ENCODE peak calls at places on chromosomes 13 and 19, in eight cellular contexts. N is A549, M is SK-N-SH, U is tibial nerve, W is transverse colon, F is esophagus muscularis mucosa, X is stomach, R is ovary. Y is an unnamed sample. For H3K4me1, the result is how much of the 10 kb centered on the place peaks cover.

GRCh38 chr13:26540319-26540718 is 17.2 kb upstream of the WASF3 start:
- DNase-seq in N (no peak), M (peak), U (no peak), W (no peak), F (no peak), X (no peak), R (no peak), Y (no peak)

GRCh38 chr19:10086904-10087256 is 763 bp downstream of the SHFL start:
- DNase-seq in N (no peak), M (no peak), U (no peak), W (no peak), F (no peak), X (no peak), R (peak), Y (no peak)

GRCh38 chr13:80151016-80151415 is 189.9 kb downstream of the SPRY2 start:
- DNase-seq in N (no peak), M (no peak), U (no peak), W (no peak), F (no peak), X (no peak), R (no peak), Y (no peak)

GRCh38 chr19:43504426-43505185 is at the start of gene PHLDB3:
- DNase-seq in N (no peak), M (peak), U (no peak), W (peak), F (no peak), X (peak), R (peak), Y (peak)

GRCh38 chr19:51514866-51515481 is 13.4 kb upstream of the SIGLEC12 start:
- DNase-seq in N (peak), M (peak), U (no peak), W (no peak), F (peak), X (no peak), R (no peak), Y (no peak)

GRCh38 chr13:20160346-20161274 is at the start of gene GJA3:
- DNase-seq in N (peak), M (peak), U (no peak), W (no peak), F (no peak), X (no peak), R (no peak), Y (peak)

GRCh38 chr13:99442273-99442895 is 58.9 kb upstream of the TM9SF2 start:
- DNase-seq in N (peak), M (peak), U (no peak), W (peak), F (no peak), X (peak), R (peak), Y (no peak)

GRCh38 chr13:113849981-113850721 is 13.7 kb downstream of the GAS6 start:
- DNase-seq in N (no peak), M (no peak), U (no peak), W (no peak), F (no peak), X (no peak), R (peak), Y (no peak)

GRCh38 chr13:30791354-30791921 is 56.1 kb downstream of the ALOX5AP start:
- DNase-seq in N (no peak), M (peak), U (peak), W (no peak), F (no peak), X (no peak), R (no peak), Y (no peak)

GRCh38 chr13:79090552-79091159 is 315.4 kb downstream of the RBM26 start:
- DNase-seq in N (no peak), M (no peak), U (no peak), W (no peak), F (no peak), X (no peak), R (no peak), Y (no peak)

GRCh38 chr13:100363874-100364273 is 224.7 kb downstream of the GGACT start:
- DNase-seq in N (peak), M (no peak), U (no peak), W (no peak), F (no peak), X (no peak), R (no peak), Y (no peak)

GRCh38 chr13:45297456-45298205 is 43.4 kb downstream of the TPT1 start:
- DNase-seq in N (no peak), M (no peak), U (no peak), W (no peak), F (no peak), X (no peak), R (no peak), Y (no peak)

GRCh38 chr13:106275441-106276032 is 259.9 kb downstream of the EFNB2 start:
- DNase-seq in N (no peak), M (no peak), U (no peak), W (no peak), F (no peak), X (no peak), R (no peak), Y (no peak)

GRCh38 chr19:42433503-42434260 is 6.5 kb upstream of the LIPE start:
- DNase-seq in N (peak), M (no peak), U (peak), W (peak), F (no peak), X (peak), R (peak), Y (peak)

GRCh38 chr19:11377756-11378155 is 3.3 kb downstream of the SWSAP1 start:
- DNase-seq in N (no peak), M (no peak), U (no peak), W (no peak), F (no peak), X (no peak), R (no peak), Y (no peak)

GRCh38 chr13:112435973-112436372 is 59.8 kb downstream of the SPACA7 start:
- DNase-seq in N (no peak), M (no peak), U (no peak), W (no peak), F (no peak), X (no peak), R (no peak), Y (no peak)
- H3K4me1 ChIP-seq in N (under half), M (under half), U (under half), W (under half), F (under half), X (under half), R (under half), Y (under half)

DNA sequence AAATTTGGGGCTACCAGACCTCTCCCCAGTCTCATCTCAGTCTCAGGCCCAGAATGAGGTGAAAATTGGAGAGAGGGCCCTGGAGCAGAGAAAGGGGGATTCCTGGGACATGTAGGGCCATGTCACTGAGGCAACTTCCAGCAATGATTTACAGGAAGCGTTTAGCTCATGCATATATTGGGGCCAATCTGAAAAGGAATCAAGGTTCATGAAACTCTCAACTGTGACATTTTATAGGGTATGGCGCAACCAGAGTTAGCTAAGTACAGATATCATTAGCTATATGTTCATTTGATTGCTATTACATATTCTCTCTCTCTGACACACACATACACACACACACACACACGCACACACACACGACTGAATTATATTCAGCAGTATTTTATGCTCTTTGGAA is 86.3 kb downstream of the RNASEH2B start:
- DNase-seq in N (no peak), M (no peak), U (no peak), W (no peak), F (peak), X (no peak), R (no peak), Y (no peak)
- TF ChIP-seq EP300 in N (no peak), M (no peak), U (no peak), W (no peak), F (no peak), X (no peak), R (no peak), Y (no peak)

GRCh38 chr13:29446016-29446415 is 149.5 kb downstream of the SLC7A1 start:
- DNase-seq in N (no peak), M (no peak), U (no peak), W (no peak), F (no peak), X (no peak), R (no peak), Y (no peak)

GRCh38 chr13:29452773-29453574 is 142.5 kb downstream of the SLC7A1 start:
- DNase-seq in N (no peak), M (peak), U (no peak), W (no peak), F (no peak), X (no peak), R (no peak), Y (no peak)

GRCh38 chr13:29453657-29454056 is 141.8 kb downstream of the SLC7A1 start:
- DNase-seq in N (no peak), M (no peak), U (no peak), W (no peak), F (no peak), X (no peak), R (no peak), Y (no peak)

GRCh38 chr13:29448124-29448685 is 147.3 kb downstream of the SLC7A1 start:
- DNase-seq in N (no peak), M (no peak), U (no peak), W (no peak), F (peak), X (no peak), R (no peak), Y (no peak)

DNA sequence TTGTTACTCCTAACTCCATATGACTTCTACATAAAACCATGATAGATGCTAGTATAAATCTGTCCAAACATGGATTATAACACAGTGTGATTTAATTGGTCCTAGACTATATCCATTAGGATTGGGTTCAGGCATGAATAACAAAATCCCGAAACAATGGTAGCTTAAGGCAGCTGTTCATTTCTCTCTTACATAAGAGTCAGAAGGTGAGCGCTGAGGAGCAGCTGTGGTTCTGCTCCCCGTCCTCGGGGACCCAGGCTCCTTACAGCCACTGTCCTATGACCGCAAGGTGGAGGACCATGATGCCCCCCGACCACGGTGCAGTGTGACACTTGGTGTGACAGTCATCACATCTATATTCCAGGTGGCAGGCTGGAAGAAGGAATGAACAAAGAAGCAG is 145.8 kb downstream of the SLC7A1 start:
- DNase-seq in N (no peak), M (no peak), U (no peak), W (no peak), F (no peak), X (no peak), R (no peak), Y (no peak)
- H3K4me1 ChIP-seq in N (under half), M (under half), U (under half), W (under half), F (under half), X (under half), R (under half), Y (under half)

DNA sequence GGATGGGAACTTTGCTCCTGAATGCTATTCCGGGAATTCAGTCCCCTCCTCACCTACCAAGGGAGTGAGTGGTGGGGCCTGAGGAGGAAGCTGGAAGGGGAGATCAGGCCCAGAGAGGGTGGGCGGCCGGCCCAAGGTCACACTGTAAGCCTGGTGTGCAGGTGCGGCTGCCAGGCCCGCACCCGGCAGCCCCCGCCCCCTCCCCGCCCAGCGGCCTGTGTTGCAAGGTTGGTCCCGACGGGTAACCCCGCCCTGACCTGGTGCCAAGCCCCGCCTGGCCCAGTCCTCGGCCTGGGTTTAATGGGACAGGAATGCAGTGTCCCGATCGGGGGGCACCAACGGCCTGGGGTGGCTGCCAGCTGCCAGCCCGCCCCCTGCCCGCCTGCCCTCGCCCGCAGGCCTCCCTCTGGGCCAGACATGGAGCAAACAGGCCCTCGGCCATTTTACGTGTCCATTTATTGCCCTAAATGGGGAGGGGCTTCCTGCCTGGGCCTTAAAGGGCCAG is 5.5 kb downstream of the ZBTB7A start:
- DNase-seq in N (peak), M (no peak), U (peak), W (peak), F (no peak), X (peak), R (peak), Y (peak)
- TF ChIP-seq EP300 in N (no peak), M (no peak), U (no peak), W (peak), F (no peak), X (no peak), R (no peak), Y (no peak)

DNA sequence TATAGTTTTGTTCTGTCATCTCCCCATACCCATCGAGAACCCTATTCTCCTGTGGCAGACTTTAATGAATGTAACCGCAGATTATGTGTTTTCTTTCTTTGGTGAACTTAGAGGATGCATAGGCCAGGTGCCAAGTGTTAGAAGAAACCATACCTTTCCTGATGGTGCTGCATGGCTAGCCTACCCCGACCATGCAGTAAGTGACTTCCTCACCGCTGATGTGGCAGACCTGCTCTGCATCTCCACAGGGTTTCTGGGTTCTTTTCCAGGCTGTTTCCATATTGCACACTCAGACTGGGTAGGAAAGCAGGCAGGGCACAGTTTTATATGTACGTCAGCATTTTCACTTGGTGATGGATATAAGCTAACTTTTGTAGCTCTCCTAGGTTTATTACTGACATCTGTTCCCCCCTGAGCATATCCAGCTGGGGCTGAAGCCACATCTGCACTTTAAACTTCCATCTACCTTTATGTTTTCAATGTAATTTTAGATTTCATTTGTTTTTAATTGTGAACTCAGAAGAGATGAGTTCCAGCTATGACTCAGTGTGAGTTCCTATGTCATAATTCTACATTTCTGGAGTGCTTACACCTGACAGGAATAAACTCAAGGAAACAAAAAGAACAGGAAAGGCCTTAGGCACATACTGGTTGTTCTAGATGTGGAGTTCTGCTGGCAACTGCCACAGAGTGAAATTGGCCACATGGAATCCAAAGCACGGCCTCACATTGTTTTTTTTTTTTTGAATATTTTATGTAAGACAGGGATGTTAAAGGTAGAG is 42.4 kb downstream of the LRCH1 start:
- DNase-seq in N (no peak), M (no peak), U (no peak), W (no peak), F (no peak), X (no peak), R (no peak), Y (no peak)
- H3K4me1 ChIP-seq in N (under half), M (under half), U (half or more), W (under half), F (half or more), X (half or more), R (under half), Y (half or more)

DNA sequence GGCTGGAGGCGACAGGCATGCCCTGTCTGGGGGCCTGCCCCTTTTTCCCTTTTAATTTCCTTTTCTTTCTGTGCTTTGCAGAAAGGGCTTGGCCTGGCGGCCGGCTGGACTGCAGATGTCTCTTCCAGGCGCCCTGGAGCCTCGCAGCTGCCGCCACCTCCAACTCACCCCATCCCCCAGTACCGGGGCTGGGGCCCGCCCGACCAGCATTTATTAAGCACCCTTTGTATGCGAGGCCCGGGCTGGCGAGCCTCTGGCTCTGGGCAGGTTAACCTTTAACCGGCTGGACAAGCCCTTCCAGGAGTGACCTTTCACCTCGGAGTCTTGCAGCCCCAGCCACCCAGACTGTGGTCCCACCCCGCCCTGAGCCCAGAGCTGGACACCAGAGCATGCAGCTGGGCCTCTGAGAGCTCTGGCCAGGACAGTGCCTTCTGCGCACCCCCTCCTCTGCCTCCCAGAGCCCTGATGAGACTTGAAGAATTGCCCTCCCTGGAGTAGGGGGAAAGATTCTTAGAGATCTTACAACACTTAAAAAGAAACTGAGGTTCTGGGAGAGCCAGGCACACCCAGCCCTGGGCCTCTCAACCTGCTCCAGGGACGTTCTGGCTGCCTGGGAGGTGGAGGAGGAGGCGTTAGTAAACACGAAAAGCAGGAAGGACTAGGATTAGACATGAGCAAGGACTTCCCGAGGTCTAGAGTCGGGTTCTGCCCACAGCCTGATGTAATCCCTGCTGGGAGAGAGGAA is 1.1 kb upstream of the NR2F6 start:
- DNase-seq in N (peak), M (peak), U (peak), W (peak), F (no peak), X (peak), R (peak), Y (peak)
- TF ChIP-seq EP300 in N (no peak), M (no peak), U (no peak), W (no peak), F (no peak), X (no peak), R (no peak), Y (no peak)

GRCh38 chr13:109892101-109892500 is 105.7 kb upstream of the IRS2 start:
- DNase-seq in N (no peak), M (no peak), U (no peak), W (no peak), F (peak), X (no peak), R (no peak), Y (no peak)
- H3K4me1 ChIP-seq in N (under half), M (under half), U (under half), W (under half), F (under half), X (under half), R (under half), Y (under half)

GRCh38 chr13:108433976-108434375 is 164.5 kb downstream of the TNFSF13B start:
- DNase-seq in N (no peak), M (no peak), U (no peak), W (no peak), F (no peak), X (no peak), R (no peak), Y (no peak)

GRCh38 chr13:108435393-108436149 is 166.1 kb downstream of the TNFSF13B start:
- DNase-seq in N (no peak), M (peak), U (no peak), W (no peak), F (no peak), X (no peak), R (no peak), Y (no peak)

GRCh38 chr13:108437496-108437895 is 168.0 kb downstream of the TNFSF13B start:
- DNase-seq in N (peak), M (no peak), U (no peak), W (no peak), F (no peak), X (no peak), R (no peak), Y (no peak)
- TF ChIP-seq EP300 in N (no peak), M (no peak), U (no peak), W (no peak), F (no peak), X (no peak), R (no peak), Y (no peak)

GRCh38 chr13:48118025-48118424 is 23.1 kb upstream of the MED4 start:
- DNase-seq in N (no peak), M (no peak), U (no peak), W (no peak), F (no peak), X (no peak), R (no peak), Y (peak)
- H3K4me1 ChIP-seq in N (under half), M (under half), U (under half), W (under half), F (under half), X (under half), R (under half), Y (under half)

GRCh38 chr19:18401580-18402112 is 4.2 kb upstream of the LRRC25 start:
- DNase-seq in N (peak), M (no peak), U (no peak), W (peak), F (no peak), X (no peak), R (no peak), Y (no peak)
- TF ChIP-seq EP300 in N (no peak), M (no peak), U (no peak), W (no peak), F (no peak), X (no peak), R (no peak), Y (no peak)

Y was measured in upper lobe of left lung.